ENCODE peak calls at places on chromosomes 16 and 17, in five cellular contexts. U is germinal center; T is tibial artery; O is stimulated activated CD4-positive, alpha-beta T cell treated with anti-CD3 and anti-CD28 coated beads, Interleukin-4, amount 100 ng/mL, for 1 hour; F is activated naive CD8-positive, alpha-beta T cell treated with anti-CD3 and anti-CD28 coated beads, Interleukin-2, amount 50 U/mL, for 24 hours. J is an unnamed sample.

GRCh38 chr17:313231-313630 is 39.4 kb downstream of the RPH3AL start:
- DNase-seq in F (no peak), O (no peak), U (no peak), T (no peak), J (peak; percentile 21)

GRCh38 chr16:53007095-53007494 is 45.6 kb downstream of the CHD9NB start:
- DNase-seq in O (no peak), T (no peak), F (no peak), U (no peak), J (no peak)

GRCh38 chr16:58114827-58115825 is 14.1 kb downstream of the CFAP20 start:
- DNase-seq in T (no peak), O (no peak), F (no peak), U (no peak), J (no peak)

GRCh38 chr16:18932243-18932997 is 6.2 kb upstream of the SMG1 start:
- DNase-seq in T (peak; percentile 53), U (no peak), O (no peak), F (no peak), J (no peak)

GRCh38 chr17:4152471-4152870 is 9.5 kb downstream of the CYB5D2 start:
- DNase-seq in O (no peak), U (no peak), F (no peak), T (no peak), J (no peak)

GRCh38 chr16:56932588-56933265 is 785 bp downstream of the HERPUD1 start:
- DNase-seq in O (peak; percentile 41), U (no peak), T (peak; percentile 94), F (peak; percentile 50), J (peak; percentile 94)

GRCh38 chr16:82016964-82017363 is 5.7 kb upstream of the SDR42E1 start:
- DNase-seq in U (no peak), F (no peak), O (no peak), T (no peak), J (no peak)

GRCh38 chr16:16096161-16096857 is 127.0 kb downstream of the ABCC6 start:
- DNase-seq in U (peak; percentile 38), O (no peak), T (peak; percentile 69), F (no peak), J (no peak)

GRCh38 chr16:27924411-27925118 is 138.9 kb downstream of the GSG1L start:
- DNase-seq in F (no peak), O (no peak), T (no peak), U (no peak), J (no peak)

GRCh38 chr17:5698959-5699358 is 114.7 kb upstream of the NLRP1 start:
- DNase-seq in T (no peak), U (no peak), F (no peak), O (no peak), J (no peak)

GRCh38 chr16:89292443-89293078 is 75.1 kb downstream of the ZNF778 start:
- DNase-seq in T (no peak), O (no peak), U (no peak), F (no peak), J (peak; percentile 76)

J was measured in left lung.